ENCODE peak calls at places on chromosomes 16 and 17, in seven cellular contexts. W, Y, A, E, K, U and R are unnamed samples. For H3K9me3, the result is how much of the 10 kb centered on the place peaks cover.

GRCh38 chr17:49574945-49575523 is 637 bp upstream of the NXPH3 start:
- DNase-seq in W (no peak), Y (no peak), A (peak), E (no peak), K (no peak), U (no peak), R (no peak)

GRCh38 chr16:11100239-11100750 is 155.7 kb downstream of the SOCS1 start:
- DNase-seq in W (peak), Y (peak), A (no peak), E (peak), K (no peak), U (no peak), R (no peak)

GRCh38 chr17:6323626-6324356 is 111.1 kb downstream of the AIPL1 start:
- DNase-seq in W (no peak), Y (no peak), A (peak), E (no peak), K (no peak), U (no peak), R (no peak)

GRCh38 chr17:74512624-74513084 is 18.6 kb downstream of the CD300LB start:
- DNase-seq in W (no peak), Y (no peak), A (no peak), E (peak), K (no peak), U (no peak), R (no peak)

GRCh38 chr17:77546772-77547201 is 406.0 kb downstream of the SEC14L1 start:
- DNase-seq in W (no peak), Y (no peak), A (peak), E (no peak), K (no peak), U (no peak), R (no peak)

GRCh38 chr17:80819422-80820164 is 172.0 kb upstream of the CHMP6 start:
- DNase-seq in W (no peak), Y (no peak), A (peak), E (no peak), K (peak), U (no peak), R (no peak)

GRCh38 chr17:62075308-62075815 is 10.3 kb upstream of the MED13 start:
- DNase-seq in W (no peak), Y (no peak), A (no peak), E (no peak), K (no peak), U (no peak), R (no peak)

GRCh38 chr16:11627822-11628457 is 40.3 kb upstream of the SNN start:
- DNase-seq in W (no peak), Y (no peak), A (no peak), E (no peak), K (no peak), U (no peak), R (no peak)

GRCh38 chr17:46072998-46073397 is 73.9 kb downstream of the STH start:
- DNase-seq in W (no peak), Y (no peak), A (no peak), E (no peak), K (no peak), U (no peak), R (no peak)

GRCh38 chr16:1305823-1306222 is 3.6 kb upstream of the UBE2I start:
- DNase-seq in W (no peak), Y (no peak), A (no peak), E (no peak), K (no peak), U (no peak), R (no peak)

GRCh38 chr16:30934827-30935557 is 11.6 kb downstream of the FBXL19 start:
- DNase-seq in W (no peak), Y (no peak), A (peak), E (no peak), K (peak), U (no peak), R (no peak)

GRCh38 chr17:38485146-38485468 is 56.8 kb downstream of the ARHGAP23 start:
- DNase-seq in W (no peak), Y (no peak), A (no peak), E (no peak), K (no peak), U (no peak), R (no peak)
- TF ChIP-seq CTCF in W (no peak), Y (no peak), A (no peak), E (no peak), K (no peak), U (peak), R (no peak)

GRCh38 chr16:88287219-88287618 is 95.5 kb upstream of the ZNF469 start:
- DNase-seq in W (no peak), Y (no peak), A (peak), E (no peak), K (no peak), U (no peak), R (no peak)
- H3K9me3 ChIP-seq in W (under half), Y (under half), A (under half), E (under half), K (under half), U (under half), R (under half)

GRCh38 chr17:50800196-50800700 is 32.9 kb upstream of the ANKRD40CL start:
- DNase-seq in W (no peak), Y (no peak), A (no peak), E (no peak), K (no peak), U (no peak), R (no peak)
- H3K4me3 ChIP-seq in W (no peak), Y (no peak), A (no peak), E (no peak), K (no peak), U (no peak), R (no peak)

DNA sequence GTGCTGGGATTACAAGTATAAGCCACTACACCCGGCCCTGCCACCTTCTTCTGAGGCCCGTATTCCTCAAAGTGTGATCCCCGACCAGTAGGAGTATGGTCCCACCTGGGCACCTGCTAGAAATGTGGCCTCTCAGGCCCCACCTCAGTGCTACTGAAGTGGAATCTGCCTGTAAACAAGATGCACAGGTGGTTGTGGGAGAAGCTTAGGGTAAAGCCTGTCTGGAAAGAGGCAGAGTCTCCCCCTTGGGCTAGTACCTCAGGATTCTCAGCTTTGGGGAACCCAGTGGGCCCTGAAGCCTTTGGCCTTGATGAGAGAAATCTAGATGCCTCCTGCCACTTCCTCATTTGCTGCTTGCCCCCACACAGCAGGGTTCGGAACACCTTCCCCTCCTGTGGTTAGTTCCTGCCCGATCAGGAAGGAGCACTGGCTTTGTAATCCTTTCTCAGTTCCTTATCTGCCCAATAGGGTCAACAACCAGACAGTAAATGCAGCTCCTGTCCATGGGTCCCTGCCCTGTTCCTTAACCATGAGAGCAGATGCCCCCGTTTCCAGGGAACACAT is 25.2 kb downstream of the TK2 start:
- DNase-seq in W (peak), Y (peak), A (no peak), E (no peak), K (no peak), U (no peak), R (no peak)
- TF ChIP-seq CTCF in W (peak), Y (no peak), A (no peak), E (peak), K (no peak), U (no peak), R (no peak)

DNA sequence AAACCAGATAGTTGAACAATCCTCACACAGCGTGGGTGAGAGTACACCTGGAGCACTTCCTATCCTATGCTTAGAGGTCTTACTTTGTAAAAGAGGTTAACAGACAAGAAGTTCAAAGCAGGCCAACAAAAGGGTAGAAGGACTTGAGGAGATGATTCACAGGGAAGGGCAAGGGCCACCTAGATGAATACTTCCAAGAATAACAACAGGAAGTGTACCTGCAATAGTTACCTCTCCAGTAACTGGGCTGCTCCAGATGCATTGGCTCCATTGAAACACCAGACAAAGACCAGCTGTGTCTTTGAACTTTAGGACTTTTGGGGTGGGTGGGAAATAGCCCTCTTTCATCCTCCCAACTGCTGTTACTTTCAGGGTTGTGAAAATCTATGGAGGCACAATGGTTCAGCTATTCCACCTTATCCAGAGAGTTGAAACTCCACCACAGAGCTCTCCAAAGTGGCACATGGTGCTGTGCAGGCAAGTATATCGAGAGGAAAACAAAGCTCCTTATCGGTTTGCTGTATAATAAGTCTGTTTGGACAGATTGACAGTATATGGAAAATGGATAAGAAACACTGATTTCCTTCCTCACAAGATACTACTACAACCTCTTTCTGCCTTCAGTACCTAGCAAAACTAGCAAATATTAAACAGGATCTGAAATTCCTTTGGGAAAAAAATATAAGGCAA is 22.7 kb downstream of the RNF43 start:
- DNase-seq in W (no peak), Y (no peak), A (no peak), E (no peak), K (no peak), U (no peak), R (no peak)
- H3K9me3 ChIP-seq in W (under half), Y (under half), A (under half), E (under half), K (under half), U (under half), R (under half)

DNA sequence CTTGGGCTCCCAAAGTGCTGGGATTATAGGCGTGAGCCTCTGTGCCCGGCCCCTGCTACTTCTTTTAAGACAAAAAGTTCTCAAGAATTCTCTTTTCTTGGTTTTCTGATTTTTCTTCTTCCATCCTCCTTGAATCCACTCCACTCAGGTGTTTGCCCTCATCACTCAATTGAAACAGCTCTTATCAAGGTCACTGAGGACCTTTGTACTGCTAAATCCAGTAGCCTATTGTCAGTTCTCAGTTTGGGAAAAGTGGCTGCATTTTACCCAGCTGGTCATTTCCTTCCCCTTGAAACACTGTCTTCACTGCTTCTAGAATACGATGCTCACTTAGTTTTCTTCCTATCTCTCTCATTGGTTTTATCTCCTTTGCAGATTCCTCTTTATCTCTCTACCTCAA is 29.7 kb downstream of the ZNRF1 start:
- DNase-seq in W (no peak), Y (no peak), A (no peak), E (no peak), K (no peak), U (no peak), R (no peak)
- H3K4me3 ChIP-seq in W (no peak), Y (no peak), A (no peak), E (no peak), K (no peak), U (no peak), R (no peak)